ENCODE peak calls at places on chromosomes 2 and 18, in seven cellular contexts. T, V, Q, K, G, J and H are unnamed samples.

GRCh38 chr2:70094171-70094977 is 7.1 kb downstream of the PCBP1 start:
- DNase-seq in T (no peak), V (no peak), Q (no peak), K (no peak), G (no peak), J (no peak), H (no peak)

GRCh38 chr2:218745160-218745558 is 34.5 kb downstream of the TTLL4 start:
- DNase-seq in T (no peak), V (no peak), Q (no peak), K (peak; percentile 59), G (peak; percentile 43), J (peak; percentile 39), H (no peak)

GRCh38 chr2:100674671-100675070 is 111.9 kb downstream of the PDCL3 start:
- DNase-seq in T (no peak), V (no peak), Q (no peak), K (no peak), G (peak; percentile 22), J (no peak), H (no peak)

GRCh38 chr2:19687260-19687659 is 214.5 kb downstream of the TTC32 start:
- DNase-seq in T (no peak), V (no peak), Q (no peak), K (no peak), G (no peak), J (no peak), H (no peak)

GRCh38 chr18:8962906-8963635 is 139.4 kb upstream of the NDUFV2 start:
- DNase-seq in T (no peak), V (no peak), Q (no peak), K (no peak), G (no peak), J (no peak), H (no peak)

GRCh38 chr2:157868993-157869392 is 7.1 kb downstream of the ACVR1 start:
- DNase-seq in T (no peak), V (no peak), Q (no peak), K (no peak), G (no peak), J (no peak), H (no peak)

GRCh38 chr2:97742381-97742847 is 29.0 kb downstream of the ZAP70 start:
- DNase-seq in T (no peak), V (no peak), Q (no peak), K (peak; percentile 24), G (no peak), J (no peak), H (peak; percentile 9)

GRCh38 chr2:217451634-217452033 is 551.2 kb downstream of the TNS1 start:
- DNase-seq in T (peak; percentile 73), V (peak; percentile 17), Q (no peak), K (no peak), G (no peak), J (no peak), H (peak; percentile 88)

GRCh38 chr18:30970201-30970816 is 72.2 kb downstream of the DSC3 start:
- DNase-seq in T (no peak), V (peak; percentile 13), Q (no peak), K (no peak), G (peak; percentile 49), J (no peak), H (peak; percentile 62)

GRCh38 chr2:234212534-234212933 is 162.0 kb downstream of the SPP2 start:
- DNase-seq in T (no peak), V (no peak), Q (no peak), K (no peak), G (no peak), J (no peak), H (no peak)

GRCh38 chr2:234974501-234975385 is 22.9 kb downstream of the SH3BP4 start:
- DNase-seq in T (no peak), V (no peak), Q (no peak), K (no peak), G (peak; percentile 47), J (no peak), H (peak; percentile 58)

GRCh38 chr2:38013158-38013752 is 62.7 kb downstream of the CYP1B1 start:
- DNase-seq in T (no peak), V (peak; percentile 26), Q (no peak), K (no peak), G (no peak), J (no peak), H (no peak)

GRCh38 chr18:23113576-23113975 is 21.7 kb upstream of the CABLES1 start:
- DNase-seq in T (no peak), V (no peak), Q (no peak), K (no peak), G (no peak), J (no peak), H (no peak)

GRCh38 chr2:170350929-170351826 is 173.2 kb downstream of the MYO3B start:
- DNase-seq in T (no peak), V (no peak), Q (no peak), K (no peak), G (no peak), J (no peak), H (no peak)

GRCh38 chr2:205646680-205647079 is 35.6 kb upstream of the NRP2 start:
- DNase-seq in T (no peak), V (no peak), Q (no peak), K (no peak), G (no peak), J (no peak), H (no peak)

GRCh38 chr18:47265197-47265596 is 13.7 kb upstream of the SKOR2 start:
- DNase-seq in T (no peak), V (no peak), Q (no peak), K (no peak), G (no peak), J (no peak), H (peak; percentile 78)

GRCh38 chr18:22933958-22934423 is 863 bp downstream of the RBBP8 start:
- DNase-seq in T (no peak), V (no peak), Q (no peak), K (no peak), G (no peak), J (no peak), H (no peak)

GRCh38 chr18:70536370-70537062 is 247.7 kb downstream of the SOCS6 start:
- DNase-seq in T (no peak), V (no peak), Q (no peak), K (no peak), G (no peak), J (no peak), H (no peak)

GRCh38 chr18:61901334-61901986 is 8.7 kb upstream of the RNF152 start:
- DNase-seq in T (no peak), V (peak; percentile 58), Q (peak; percentile 26), K (no peak), G (peak; percentile 56), J (peak; percentile 39), H (peak; percentile 68)

GRCh38 chr2:157971702-157972101 is 95.6 kb upstream of the ACVR1 start:
- DNase-seq in T (no peak), V (peak; percentile 7), Q (no peak), K (no peak), G (no peak), J (no peak), H (peak; percentile 13)

GRCh38 chr2:222915092-222915957 is 54.5 kb downstream of the ACSL3 start:
- DNase-seq in T (no peak), V (no peak), Q (no peak), K (no peak), G (no peak), J (no peak), H (peak; percentile 19)